ENCODE peak calls at places on chromosome 17, in nine cellular contexts. T is uterus; Z is SJSA1; C is heart right ventricle; J is PC-9; F is Peyer's patch; K is stomach; X is CD4-positive, CD25-positive, alpha-beta regulatory T cell; E is GM23338. R is an unnamed sample.
A peak's percentile ranks its signal among the peaks of the same experiment; 100 is the strongest.

GRCh38 chr17:82023447-82024241 is 539 bp downstream of the LRRC45 start:
- DNase-seq in T (no peak), Z (no peak), C (no peak), J (peak; percentile 45), F (no peak), K (no peak), X (no peak), E (peak; percentile 69), R (no peak)

GRCh38 chr17:19876524-19877161 is 8.9 kb upstream of the ULK2 start:
- DNase-seq in T (no peak), Z (no peak), C (peak; percentile 60), J (no peak), F (peak; percentile 23), K (no peak), X (peak; percentile 21), E (no peak), R (peak; percentile 85)

GRCh38 chr17:3571043-3571900 is 13.7 kb upstream of the TRPV3 start:
- DNase-seq in T (no peak), Z (no peak), C (no peak), J (no peak), F (no peak), K (no peak), X (no peak), E (no peak), R (no peak)

GRCh38 chr17:2238432-2239169 is 65.0 kb downstream of the SMG6 start:
- DNase-seq in T (no peak), Z (no peak), C (peak; percentile 42), J (no peak), F (no peak), K (no peak), X (no peak), E (no peak), R (peak; percentile 85)

GRCh38 chr17:17499402-17500145 is 3.4 kb upstream of the RASD1 start:
- DNase-seq in T (no peak), Z (no peak), C (no peak), J (no peak), F (no peak), K (no peak), X (no peak), E (no peak), R (peak; percentile 36)

GRCh38 chr17:78414178-78415162 is 36.0 kb downstream of the PGS1 start:
- DNase-seq in T (no peak), Z (no peak), C (no peak), J (no peak), F (peak; percentile 34), K (no peak), X (peak; percentile 41), E (no peak), R (peak; percentile 51)

GRCh38 chr17:51618485-51618884 is 358.1 kb downstream of the UTP18 start:
- DNase-seq in T (no peak), Z (no peak), C (no peak), J (no peak), F (no peak), K (no peak), X (no peak), E (no peak), R (no peak)

GRCh38 chr17:80259642-80260535 is 763 bp upstream of the RNF213 start:
- DNase-seq in T (peak; percentile 76), Z (peak; percentile 96), C (peak; percentile 80), J (peak; percentile 86), F (peak; percentile 64), K (peak; percentile 66), X (peak; percentile 76), E (peak; percentile 76), R (peak; percentile 83)

GRCh38 chr17:7235693-7236665 is 1.7 kb upstream of the DVL2 start:
- DNase-seq in T (no peak), Z (no peak), C (no peak), J (no peak), F (no peak), K (no peak), X (no peak), E (no peak), R (no peak)

GRCh38 chr17:58210922-58211321 is 8.1 kb downstream of the MKS1 start:
- DNase-seq in T (no peak), Z (no peak), C (no peak), J (no peak), F (no peak), K (no peak), X (no peak), E (peak; percentile 28), R (no peak)

GRCh38 chr17:9247401-9247938 is 226.2 kb downstream of the NTN1 start:
- DNase-seq in T (no peak), Z (no peak), C (no peak), J (no peak), F (no peak), K (no peak), X (no peak), E (no peak), R (peak; percentile 39)

GRCh38 chr17:15266325-15266950 is 1.3 kb upstream of the PMP22 start:
- DNase-seq in T (no peak), Z (no peak), C (no peak), J (no peak), F (no peak), K (no peak), X (no peak), E (no peak), R (no peak)

GRCh38 chr17:74288785-74289184 is 14.8 kb downstream of the DNAI2 start:
- DNase-seq in T (no peak), Z (no peak), C (no peak), J (no peak), F (no peak), K (no peak), X (no peak), E (no peak), R (no peak)

GRCh38 chr17:72393553-72393952 is 272.7 kb downstream of the SOX9 start:
- DNase-seq in T (no peak), Z (peak; percentile 95), C (no peak), J (peak; percentile 40), F (no peak), K (no peak), X (no peak), E (no peak), R (no peak)

GRCh38 chr17:74730491-74731346 is 6.3 kb upstream of the RAB37 start:
- DNase-seq in T (no peak), Z (no peak), C (no peak), J (no peak), F (peak; percentile 58), K (no peak), X (no peak), E (no peak), R (no peak)

GRCh38 chr17:81517339-81518112 is 4.9 kb upstream of the ACTG1 start:
- DNase-seq in T (peak; percentile 31), Z (no peak), C (peak; percentile 14), J (no peak), F (peak; percentile 86), K (no peak), X (no peak), E (peak; percentile 64), R (no peak)

GRCh38 chr17:45269912-45270311 is 8.0 kb upstream of the SPATA32 start:
- DNase-seq in T (no peak), Z (no peak), C (no peak), J (no peak), F (no peak), K (no peak), X (no peak), E (no peak), R (no peak)

GRCh38 chr17:76142044-76143041 is 1.3 kb upstream of the FOXJ1 start:
- DNase-seq in T (no peak), Z (no peak), C (no peak), J (no peak), F (no peak), K (no peak), X (no peak), E (peak; percentile 40), R (peak; percentile 37)

GRCh38 chr17:78819402-78819801 is 21.2 kb downstream of the USP36 start:
- DNase-seq in T (no peak), Z (no peak), C (no peak), J (no peak), F (no peak), K (no peak), X (no peak), E (no peak), R (no peak)

GRCh38 chr17:58911741-58912343 is 156.2 kb downstream of the PPM1E start:
- DNase-seq in T (no peak), Z (no peak), C (no peak), J (no peak), F (no peak), K (no peak), X (no peak), E (peak; percentile 41), R (no peak)

GRCh38 chr17:29709861-29710849 is 87.4 kb upstream of the CORO6 start:
- DNase-seq in T (no peak), Z (no peak), C (no peak), J (peak; percentile 17), F (no peak), K (no peak), X (no peak), E (no peak), R (no peak)

GRCh38 chr17:39997543-39997942 is 16.9 kb downstream of the PSMD3 start:
- DNase-seq in T (no peak), Z (no peak), C (no peak), J (no peak), F (no peak), K (no peak), X (no peak), E (no peak), R (no peak)
- H3K4me3 ChIP-seq in T (no peak overlapping the region), Z (no peak overlapping the region), C (no peak overlapping the region), J (no peak overlapping the region), F (no peak overlapping the region), K (no peak overlapping the region), X (no peak overlapping the region), E (no peak overlapping the region), R (no peak overlapping the region)

DNA sequence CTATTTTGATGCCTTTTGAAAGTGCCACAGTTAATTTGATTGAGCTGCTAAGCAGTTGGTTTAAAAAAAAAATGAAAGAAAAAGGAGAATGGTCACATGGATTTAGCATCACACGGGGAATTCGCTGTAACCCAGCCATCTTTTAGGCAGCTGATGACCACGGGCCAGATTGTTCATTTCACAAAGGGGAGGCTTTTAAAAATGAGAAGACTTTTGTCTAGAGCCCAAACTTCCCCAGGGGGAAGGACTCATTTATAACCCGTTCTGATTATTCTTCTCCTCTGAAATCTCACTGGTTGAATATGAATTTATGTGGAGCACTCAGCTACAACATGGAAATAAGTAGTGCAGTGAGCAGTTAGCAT is 76.6 kb upstream of the TBX2 start:
- DNase-seq in T (peak; percentile 52), Z (no peak), C (no peak), J (no peak), F (no peak), K (no peak), X (no peak), E (no peak), R (no peak)
- H3K4me1 ChIP-seq in T (peaks cover 5% of the 10 kb centered on the region), Z (peaks cover 36% of the 10 kb centered on the region), C (peaks cover 25% of the 10 kb centered on the region), J (no peaks in the 10 kb centered on the region), F (no peaks in the 10 kb centered on the region), K (peaks cover 6% of the 10 kb centered on the region), X (no peaks in the 10 kb centered on the region), E (peaks cover 6% of the 10 kb centered on the region), R (peaks cover 6% of the 10 kb centered on the region)

DNA sequence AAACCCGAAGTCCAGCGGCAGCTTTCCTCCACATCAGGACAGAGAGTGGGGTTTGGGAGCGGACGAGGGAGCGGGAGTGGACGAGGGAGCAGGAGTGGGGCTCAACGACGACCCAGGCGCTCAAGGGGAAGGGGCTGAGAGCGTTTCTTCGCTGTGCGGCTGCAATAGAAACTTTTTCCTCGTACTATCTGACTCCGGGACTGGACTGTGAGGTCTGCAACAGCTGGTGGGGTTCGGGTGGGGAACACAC is 1.4 kb downstream of the FAM20A start:
- DNase-seq in T (no peak), Z (no peak), C (peak; percentile 15), J (no peak), F (no peak), K (no peak), X (no peak), E (no peak), R (no peak)
- H3K27ac ChIP-seq in T (peak overlapping the region; percentile 80), Z (no peak overlapping the region), C (peak overlapping the region; percentile 64), J (no peak overlapping the region), F (peak overlapping the region; percentile 22), K (peak overlapping the region; percentile 92), X (no peak overlapping the region), E (no peak overlapping the region), R (peak overlapping the region; percentile 25)

GRCh38 chr17:69480197-69480596 is 65.7 kb downstream of the MAP2K6 start:
- DNase-seq in T (no peak), Z (no peak), C (no peak), J (no peak), F (no peak), K (no peak), X (no peak), E (no peak), R (peak; percentile 32)
- H3K4me3 ChIP-seq in T (no peak overlapping the region), Z (no peak overlapping the region), C (no peak overlapping the region), J (no peak overlapping the region), F (no peak overlapping the region), K (no peak overlapping the region), X (no peak overlapping the region), E (no peak overlapping the region), R (no peak overlapping the region)

R was measured in right cardiac atrium.